ENCODE peak calls at places on chromosome 17, in five cellular contexts. Z, K, E, F and T are unnamed samples.

GRCh38 chr17:19372866-19373505 is 5.3 kb upstream of the MAPK7 start:
- DNase-seq in K (no peak), E (no peak), F (no peak), Z (no peak), T (no peak)

GRCh38 chr17:28726396-28726911 is 421 bp upstream of the TLCD1 start:
- DNase-seq in Z (no peak), F (peak; percentile 53), E (no peak), K (peak; percentile 77), T (peak; percentile 67)

GRCh38 chr17:20995164-20995872 is 47.5 kb downstream of the USP22 start:
- DNase-seq in E (no peak), Z (no peak), F (no peak), K (no peak), T (no peak)

GRCh38 chr17:151004-151403 is 13.6 kb downstream of the SCGB1C2 start:
- DNase-seq in K (no peak), Z (no peak), E (no peak), F (no peak), T (no peak)

GRCh38 chr17:76909971-76910760 is 42.0 kb downstream of the MGAT5B start:
- DNase-seq in K (peak; percentile 92), F (peak; percentile 7), E (peak; percentile 38), Z (no peak), T (peak; percentile 41)

GRCh38 chr17:76345377-76345945 is 8.3 kb downstream of the PRPSAP1 start:
- DNase-seq in F (no peak), Z (no peak), E (no peak), K (no peak), T (no peak)

GRCh38 chr17:19731626-19732025 is 15.2 kb upstream of the SLC47A2 start:
- DNase-seq in E (no peak), Z (no peak), F (no peak), K (no peak), T (no peak)

GRCh38 chr17:78374631-78375274 is 3.7 kb upstream of the PGS1 start:
- DNase-seq in E (no peak), Z (no peak), F (no peak), K (no peak), T (no peak)

GRCh38 chr17:28950752-28951427 is 428 bp downstream of the PHF12 start:
- DNase-seq in E (no peak), K (no peak), Z (no peak), F (no peak), T (no peak)

GRCh38 chr17:61997649-61998048 is 67.4 kb downstream of the MED13 start:
- DNase-seq in F (no peak), Z (no peak), K (no peak), E (no peak), T (no peak)

GRCh38 chr17:18166894-18167293 is 16.7 kb upstream of the ALKBH5 start:
- DNase-seq in F (no peak), Z (no peak), K (no peak), E (no peak), T (no peak)

GRCh38 chr17:17056167-17056562 is 13.9 kb downstream of the MPRIP start:
- DNase-seq in F (no peak), Z (no peak), K (no peak), E (no peak), T (peak; percentile 10)

GRCh38 chr17:48997103-48997826 is at the start of gene IGF2BP1:
- DNase-seq in E (no peak), K (peak; percentile 87), F (no peak), Z (no peak), T (no peak)

GRCh38 chr17:27381007-27381501 is 75.2 kb upstream of the KSR1 start:
- DNase-seq in E (peak; percentile 74), F (peak; percentile 74), Z (peak; percentile 30), K (peak; percentile 62), T (peak; percentile 29)
- H3K27ac ChIP-seq in E (peak overlapping the region; percentile 73), F (no peak overlapping the region), Z (no peak overlapping the region), K (no peak overlapping the region), T (no peak overlapping the region)

GRCh38 chr17:42460371-42460770 is 1.7 kb downstream of the ATP6V0A1 start:
- DNase-seq in F (no peak), K (no peak), Z (no peak), E (no peak), T (no peak)
- H3K4me3 ChIP-seq in F (peak overlapping the region; percentile 78), K (no peak overlapping the region), Z (peak overlapping the region; percentile 80), E (peak overlapping the region; percentile 92), T (peak overlapping the region; percentile 90)

DNA sequence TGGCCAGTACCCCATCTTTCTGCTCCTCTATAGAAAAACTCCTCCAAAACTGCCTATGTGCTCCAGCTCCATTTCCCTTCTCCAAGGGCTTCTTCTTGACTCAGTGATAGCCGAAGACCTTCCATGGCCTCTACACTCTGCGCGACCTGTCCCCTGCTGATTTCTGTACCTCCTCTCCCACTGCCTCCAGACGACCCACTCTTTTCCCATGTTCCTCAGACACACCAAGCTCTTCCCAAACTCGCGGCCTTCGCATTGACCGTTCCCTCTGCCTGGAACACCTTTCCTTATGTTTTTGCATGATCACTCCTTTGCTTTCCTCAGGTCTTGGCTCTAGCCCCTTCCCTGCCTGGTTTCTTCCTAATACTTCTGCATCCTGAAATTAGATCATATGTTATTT is 255.6 kb upstream of the SDK2 start:
- DNase-seq in Z (no peak), F (no peak), E (no peak), K (no peak), T (no peak)
- H3K27me3 ChIP-seq in Z (peaks cover 37% of the 10 kb centered on the region), F (peaks cover 29% of the 10 kb centered on the region), E (peaks cover 66% of the 10 kb centered on the region), K (peaks cover 91% of the 10 kb centered on the region), T (peaks cover 12% of the 10 kb centered on the region)

GRCh38 chr17:82314721-82315605 is 2.4 kb downstream of the CD7 start:
- DNase-seq in Z (no peak), F (no peak), K (no peak), E (no peak), T (no peak)
- H3K27ac ChIP-seq in Z (no peak overlapping the region), F (no peak overlapping the region), K (no peak overlapping the region), E (no peak overlapping the region), T (no peak overlapping the region)

DNA sequence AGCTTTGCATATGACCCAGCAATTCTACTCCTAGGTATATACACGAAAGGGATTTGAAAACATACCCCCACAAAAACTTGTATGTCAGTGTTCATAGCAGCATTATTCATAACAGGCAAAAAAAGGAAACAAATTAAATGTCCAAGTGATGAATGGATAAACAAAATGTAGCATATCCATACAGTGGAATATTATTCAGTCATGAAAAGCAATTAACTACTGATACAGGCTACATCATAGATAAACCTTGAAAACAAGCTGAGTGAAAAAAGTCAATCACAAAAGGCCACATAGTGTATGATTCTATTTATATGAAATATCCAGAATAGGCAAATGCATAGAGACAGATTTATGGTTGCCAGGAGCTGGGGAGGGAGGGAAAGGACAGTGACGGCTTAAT is 676 bp downstream of the EME1 start:
- DNase-seq in E (no peak), Z (no peak), F (no peak), K (no peak), T (no peak)
- H3K4me3 ChIP-seq in E (no peak overlapping the region), Z (no peak overlapping the region), F (peak overlapping the region; percentile 67), K (peak overlapping the region; percentile 61), T (no peak overlapping the region)

GRCh38 chr17:79597996-79598557 is 12.8 kb downstream of the RBFOX3 start:
- DNase-seq in K (no peak), F (no peak), E (no peak), Z (no peak), T (no peak)
- H3K27me3 ChIP-seq in K (peaks cover 65% of the 10 kb centered on the region), F (peaks cover 79% of the 10 kb centered on the region), E (peaks cover 32% of the 10 kb centered on the region), Z (peaks cover 59% of the 10 kb centered on the region), T (peaks cover 43% of the 10 kb centered on the region)

GRCh38 chr17:66676421-66676820 is 158.5 kb upstream of the CACNG5 start:
- DNase-seq in F (peak; percentile 71), E (no peak), Z (no peak), K (no peak), T (no peak)
- H3K27ac ChIP-seq in F (no peak overlapping the region), E (peak overlapping the region; percentile 38), Z (peak overlapping the region; percentile 52), K (no peak overlapping the region), T (peak overlapping the region; percentile 80)

GRCh38 chr17:70905796-70906195 is 736.5 kb downstream of the KCNJ2 start:
- DNase-seq in Z (no peak), F (peak; percentile 21), K (no peak), E (peak; percentile 50), T (no peak)
- H3K4me3 ChIP-seq in Z (no peak overlapping the region), F (no peak overlapping the region), K (no peak overlapping the region), E (no peak overlapping the region), T (no peak overlapping the region)

GRCh38 chr17:82594571-82594970 is 53.7 kb downstream of the WDR45B start:
- DNase-seq in Z (no peak), F (no peak), K (no peak), E (no peak), T (no peak)

GRCh38 chr17:82596316-82596715 is 51.9 kb downstream of the WDR45B start:
- DNase-seq in E (no peak), K (no peak), Z (no peak), F (no peak), T (no peak)

GRCh38 chr17:82595893-82596292 is 52.4 kb downstream of the WDR45B start:
- DNase-seq in K (no peak), Z (no peak), F (no peak), E (no peak), T (no peak)

GRCh38 chr17:82598256-82599011 is 49.8 kb downstream of the WDR45B start:
- DNase-seq in Z (no peak), F (no peak), K (no peak), E (no peak), T (no peak)

DNA sequence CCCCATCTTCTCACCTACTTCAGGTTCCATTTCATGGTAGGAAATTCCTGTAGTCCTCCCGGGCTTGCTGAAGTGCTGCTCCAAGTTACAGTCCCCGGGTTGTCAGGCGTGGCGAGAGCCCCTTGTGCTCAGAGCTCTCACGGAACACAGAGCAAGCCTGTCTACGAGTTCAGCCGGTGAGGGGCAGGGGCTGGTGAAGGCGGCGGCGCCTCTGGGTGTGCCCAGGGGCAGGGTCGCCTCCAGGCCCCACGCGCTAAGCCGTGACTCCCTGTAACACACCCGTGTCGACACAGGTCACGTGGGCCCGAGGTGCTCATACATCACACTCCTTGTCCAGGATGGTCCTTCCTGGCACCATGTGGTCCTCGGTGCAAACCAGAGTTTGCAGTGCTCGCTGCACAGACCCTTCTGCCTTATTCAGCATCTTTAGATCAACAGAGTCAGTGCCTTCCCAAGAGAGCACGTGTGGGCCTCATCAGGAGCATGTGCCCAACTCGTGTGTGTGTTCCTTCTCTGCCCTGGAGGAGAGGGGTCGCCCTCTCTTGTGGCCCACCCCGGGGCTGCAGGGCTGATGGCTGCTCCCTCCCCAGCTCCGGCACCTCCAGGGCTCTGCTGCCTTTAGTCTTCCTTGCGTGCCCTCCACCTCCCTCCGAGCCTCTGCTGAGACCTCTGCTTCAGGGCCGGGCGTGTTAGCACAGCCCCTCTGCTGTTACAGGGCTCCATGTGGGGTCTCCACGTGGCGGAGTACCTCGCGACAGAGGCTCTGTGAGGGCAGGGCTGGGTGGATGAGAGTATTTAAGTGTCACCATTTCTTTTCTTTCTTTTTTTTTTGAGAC is 51.2 kb downstream of the WDR45B start:
- DNase-seq in F (no peak), E (no peak), K (no peak), Z (no peak), T (no peak)
- H3K27me3 ChIP-seq in F (no peaks in the 10 kb centered on the region), E (no peaks in the 10 kb centered on the region), K (no peaks in the 10 kb centered on the region), Z (no peaks in the 10 kb centered on the region), T (no peaks in the 10 kb centered on the region)